ENCODE peak calls at places on chromosomes 2 and 18, in eight cellular contexts. Z, V, F, X, L, P, D and E are unnamed samples.

GRCh38 chr2:114192362-114192761 is 250.1 kb upstream of the DPP10 start:
- DNase-seq in V (no peak), P (no peak), Z (no peak), X (no peak), F (no peak), D (peak; percentile 34), L (no peak), E (no peak)

GRCh38 chr2:239801404-239802100 is 223.6 kb downstream of the NDUFA10 start:
- DNase-seq in D (no peak), P (no peak), V (no peak), Z (no peak), X (no peak), F (no peak), L (peak; percentile 23), E (peak; percentile 31)

GRCh38 chr2:25368650-25369049 is 26.9 kb upstream of the DNMT3A start:
- DNase-seq in Z (no peak), X (no peak), V (no peak), F (no peak), P (no peak), L (peak; percentile 31), D (no peak), E (no peak)

GRCh38 chr2:226078656-226079055 is 679.1 kb downstream of the NYAP2 start:
- DNase-seq in V (no peak), D (no peak), Z (no peak), L (no peak), F (no peak), P (no peak), X (no peak), E (no peak)

GRCh38 chr18:37243756-37244155 is 321.8 kb downstream of the CELF4 start:
- DNase-seq in L (no peak), V (no peak), F (no peak), D (no peak), X (no peak), P (no peak), Z (no peak), E (no peak)

GRCh38 chr18:23259701-23260661 is 124.7 kb downstream of the CABLES1 start:
- DNase-seq in L (peak; percentile 93), X (peak; percentile 76), F (peak; percentile 60), V (peak; percentile 74), Z (peak; percentile 68), P (peak; percentile 37), D (peak; percentile 93), E (peak; percentile 88)

GRCh38 chr18:48621240-48621639 is 82.4 kb downstream of the CTIF start:
- DNase-seq in D (peak; percentile 75), X (no peak), V (no peak), Z (no peak), L (no peak), P (peak; percentile 59), F (no peak), E (no peak)

GRCh38 chr2:95032868-95033603 is 7.5 kb downstream of the MAL start:
- DNase-seq in V (no peak), F (no peak), P (no peak), D (no peak), L (no peak), X (no peak), Z (no peak), E (no peak)

GRCh38 chr2:220445429-220446105 is 818.1 kb downstream of the SLC4A3 start:
- DNase-seq in D (peak; percentile 20), P (no peak), F (no peak), X (no peak), L (no peak), V (no peak), Z (no peak), E (no peak)

GRCh38 chr2:46471-47345 is at the start of gene FAM110C:
- DNase-seq in V (no peak), F (no peak), Z (peak; percentile 93), L (peak; percentile 93), X (peak; percentile 78), D (peak; percentile 67), P (no peak), E (peak; percentile 89)

GRCh38 chr18:63518178-63519012 is 23.8 kb upstream of the SERPINB12 start:
- DNase-seq in Z (peak; percentile 50), V (peak; percentile 74), P (peak; percentile 49), L (no peak), F (peak; percentile 85), X (peak; percentile 36), D (peak; percentile 84), E (no peak)

GRCh38 chr2:219441451-219442205 is 7.0 kb downstream of the SPEG start:
- DNase-seq in F (no peak), Z (peak; percentile 55), L (no peak), X (peak; percentile 76), V (peak; percentile 32), P (no peak), D (peak; percentile 57), E (no peak)

GRCh38 chr2:47964722-47965434 is 58.6 kb upstream of the FBXO11 start:
- DNase-seq in F (no peak), L (no peak), D (no peak), X (no peak), V (no peak), Z (no peak), P (no peak), E (no peak)

GRCh38 chr2:62774555-62775366 is 69.2 kb downstream of the EHBP1 start:
- DNase-seq in X (no peak), P (no peak), F (peak; percentile 74), L (no peak), D (peak; percentile 62), Z (no peak), V (peak; percentile 47), E (no peak)

GRCh38 chr2:8821276-8822217 is 15.9 kb downstream of the KIDINS220 start:
- DNase-seq in D (peak; percentile 85), V (no peak), P (no peak), L (no peak), X (peak; percentile 63), F (peak; percentile 52), Z (peak; percentile 21), E (peak; percentile 78)

GRCh38 chr2:33599175-33599942 is at the start of gene FAM98A:
- DNase-seq in P (peak; percentile 99), D (peak; percentile 100), Z (peak; percentile 99), F (peak; percentile 97), V (peak; percentile 99), X (peak; percentile 100), L (peak; percentile 100), E (peak; percentile 99)
- TF ChIP-seq CTCF in P (peak; percentile 36), D (peak; percentile 28), Z (no peak), F (peak; percentile 19), V (no peak), X (peak; percentile 34), L (peak; percentile 28), E (no peak)

DNA sequence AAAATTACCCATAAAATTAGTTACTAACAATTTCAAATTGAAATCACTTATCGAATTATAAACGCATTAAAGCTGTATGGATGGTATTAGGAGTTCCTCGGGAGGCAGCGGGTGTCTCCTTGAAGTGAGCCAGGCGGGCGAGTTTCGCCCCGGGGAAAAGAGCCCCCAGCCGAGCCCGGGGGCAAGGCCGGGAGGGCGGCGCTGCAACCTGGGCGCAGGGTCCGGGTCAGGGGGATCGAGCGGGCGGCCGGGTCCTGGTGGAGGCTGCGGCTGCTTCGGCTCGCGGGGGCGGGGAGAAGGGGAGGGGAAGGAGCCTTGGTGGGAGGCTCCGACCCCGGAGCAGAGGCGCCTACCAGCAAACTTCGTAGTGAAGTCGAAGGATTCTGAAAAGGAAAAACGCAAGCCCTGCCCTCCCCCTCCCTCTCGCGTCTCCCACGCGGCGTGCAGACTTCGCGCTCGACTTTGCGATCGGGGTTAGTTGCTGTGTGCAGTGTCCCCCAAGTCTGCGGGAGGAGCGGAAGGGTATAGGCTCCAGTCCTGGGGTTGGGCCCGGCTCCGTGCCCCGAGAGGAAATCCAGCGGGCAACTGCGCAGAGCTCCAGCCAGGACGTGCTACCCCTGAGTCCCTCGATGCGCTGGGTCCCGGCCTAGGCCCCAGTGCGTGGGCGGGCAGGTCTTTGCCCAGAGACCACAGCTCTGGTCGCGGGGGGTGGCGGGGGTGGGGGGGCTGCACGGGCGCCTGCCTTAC is 140.9 kb downstream of the MEIS1 start:
- DNase-seq in F (no peak), L (peak; percentile 67), Z (no peak), P (no peak), X (peak; percentile 28), D (peak; percentile 54), V (no peak), E (no peak)
- H3K4me3 ChIP-seq in F (peak overlapping the region; percentile 44), L (peak overlapping the region; percentile 55), Z (peak overlapping the region; percentile 53), P (peak overlapping the region; percentile 58), X (peak overlapping the region; percentile 54), D (peak overlapping the region; percentile 78), V (no peak overlapping the region), E (peak overlapping the region; percentile 77)

DNA sequence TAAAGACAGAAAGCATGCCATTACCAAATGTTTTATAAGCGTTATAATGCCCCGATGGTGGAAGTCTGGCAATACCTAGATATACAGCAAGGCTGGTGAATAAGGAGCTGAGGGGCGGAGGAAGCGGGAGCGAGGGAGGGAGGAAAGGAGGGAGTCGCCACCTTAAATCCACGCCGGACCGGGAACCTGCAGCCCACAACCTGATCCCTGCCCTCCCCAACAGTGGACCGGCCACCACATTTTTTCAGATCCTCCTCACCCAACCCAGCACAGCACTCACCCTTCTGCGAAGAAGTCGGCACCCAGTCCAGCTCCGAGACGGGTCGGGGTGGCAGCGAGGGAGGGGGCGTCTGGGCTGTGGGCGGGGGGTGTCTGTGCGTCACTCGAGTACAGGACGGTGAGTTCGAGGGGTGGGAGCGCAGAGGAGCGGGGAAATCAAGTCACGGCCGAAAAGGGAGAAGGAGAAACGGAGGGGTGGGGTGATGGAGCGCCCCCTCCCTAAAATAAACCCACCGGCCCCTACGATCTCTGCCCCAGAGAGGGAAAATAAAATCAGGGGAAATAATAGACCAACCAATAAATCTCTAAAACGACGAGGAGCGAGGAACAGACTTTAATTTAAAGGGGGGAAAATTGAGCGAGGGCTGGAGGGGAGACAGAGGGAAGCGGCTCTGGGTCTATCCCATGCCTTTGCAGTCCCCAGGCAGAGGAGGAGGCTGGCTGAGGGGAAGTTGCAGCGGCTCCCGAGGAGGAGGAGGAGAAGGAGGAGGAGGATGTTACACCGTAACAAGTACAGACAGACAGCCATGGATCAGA is 96.5 kb upstream of the SERTAD2 start:
- DNase-seq in L (peak; percentile 86), X (peak; percentile 45), P (no peak), V (peak; percentile 63), Z (peak; percentile 68), D (peak; percentile 52), F (peak; percentile 54), E (peak; percentile 87)
- H3K27ac ChIP-seq in L (peak overlapping the region; percentile 96), X (peak overlapping the region; percentile 99), P (peak overlapping the region; percentile 60), V (peak overlapping the region; percentile 92), Z (peak overlapping the region; percentile 97), D (peak overlapping the region; percentile 83), F (peak overlapping the region; percentile 100), E (peak overlapping the region; percentile 98)

GRCh38 chr18:5142859-5143258 is 54.2 kb downstream of the AKAIN1 start:
- DNase-seq in D (no peak), F (no peak), Z (no peak), V (no peak), P (no peak), X (no peak), L (no peak), E (no peak)

GRCh38 chr18:5142131-5142530 is 54.9 kb downstream of the AKAIN1 start:
- DNase-seq in F (no peak), D (no peak), X (no peak), Z (no peak), P (no peak), V (no peak), L (no peak), E (no peak)

GRCh38 chr18:5132987-5133386 is 64.1 kb downstream of the AKAIN1 start:
- DNase-seq in P (no peak), L (no peak), F (no peak), D (no peak), X (no peak), Z (no peak), V (no peak), E (no peak)

DNA sequence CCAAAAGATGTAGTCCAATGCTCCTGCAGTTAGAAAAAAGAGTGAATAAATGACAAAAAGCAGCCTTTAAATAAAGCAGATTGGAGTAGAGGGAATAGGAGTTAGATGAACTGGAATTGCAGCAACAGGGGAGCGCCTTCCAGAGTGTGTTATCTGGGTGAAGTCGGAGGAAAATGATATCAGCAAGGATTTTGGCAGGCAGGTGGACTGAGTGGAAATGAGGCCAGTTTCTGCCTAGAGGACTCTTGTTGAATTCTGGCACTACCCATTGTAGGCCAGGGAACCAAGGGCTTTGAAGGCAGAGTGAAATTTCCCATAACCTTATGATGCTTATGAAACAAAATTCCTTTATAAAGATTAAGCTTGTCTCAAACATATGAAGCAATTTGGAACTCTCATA is 59.8 kb downstream of the AKAIN1 start:
- DNase-seq in D (no peak), P (no peak), F (no peak), X (no peak), L (no peak), Z (no peak), V (no peak), E (no peak)
- TF ChIP-seq CTCF in D (no peak), P (no peak), F (no peak), X (no peak), L (no peak), Z (no peak), V (no peak), E (no peak)